ENCODE peak calls at places on chromosome 5, in five cellular contexts. A is LNCaP clone FGC; J is adrenal gland; K is PC-9; T is CD8-positive, alpha-beta T cell. Z is an unnamed sample.

GRCh38 chr5:8721536-8721935 is 824.3 kb downstream of the SEMA5A start:
- DNase-seq in K (no peak), A (no peak), T (no peak), J (no peak), Z (no peak)

GRCh38 chr5:52915176-52915875 is 73.8 kb upstream of the ITGA2 start:
- DNase-seq in J (peak), T (peak), K (peak), A (peak), Z (no peak)

GRCh38 chr5:5419291-5420210 is 2.9 kb upstream of the ICE1 start:
- DNase-seq in T (no peak), A (peak), K (peak), J (no peak), Z (no peak)

GRCh38 chr5:170377027-170377426 is 12.1 kb downstream of the KCNMB1 start:
- DNase-seq in K (no peak), T (no peak), A (no peak), J (no peak), Z (no peak)

GRCh38 chr5:36657563-36657995 is 51.2 kb downstream of the SLC1A3 start:
- DNase-seq in J (peak), K (peak), T (no peak), A (no peak), Z (no peak)

GRCh38 chr5:24535646-24536045 is 109.1 kb downstream of the CDH10 start:
- DNase-seq in J (no peak), K (no peak), T (no peak), A (no peak), Z (no peak)

GRCh38 chr5:5014836-5015235 is 125.3 kb upstream of the ADAMTS16 start:
- DNase-seq in K (no peak), J (no peak), T (no peak), A (no peak), Z (no peak)

GRCh38 chr5:67315082-67315801 is 118.6 kb upstream of the CD180 start:
- DNase-seq in T (no peak), J (peak), A (no peak), K (no peak), Z (no peak)

GRCh38 chr5:159509002-159509660 is 178.8 kb upstream of the IL12B start:
- DNase-seq in T (no peak), A (no peak), K (no peak), J (no peak), Z (no peak)

GRCh38 chr5:69007726-69008368 is 86.0 kb upstream of the SLC30A5 start:
- DNase-seq in T (peak), J (peak), K (peak), A (peak), Z (peak)

GRCh38 chr5:69006030-69006429 is 87.8 kb upstream of the SLC30A5 start:
- DNase-seq in K (no peak), J (no peak), A (no peak), T (no peak), Z (no peak)

GRCh38 chr5:69007086-69007672 is 86.6 kb upstream of the SLC30A5 start:
- DNase-seq in T (no peak), A (no peak), K (no peak), J (no peak), Z (no peak)

GRCh38 chr5:69010443-69010842 is 83.4 kb upstream of the SLC30A5 start:
- DNase-seq in J (no peak), K (no peak), T (no peak), A (no peak), Z (no peak)
- TF ChIP-seq CTCF in J (no peak), K (no peak), T (no peak), A (no peak), Z (no peak)

GRCh38 chr5:71925608-71926091 is 181.6 kb upstream of the MAP1B start:
- DNase-seq in A (peak), J (no peak), K (no peak), T (no peak), Z (no peak)

GRCh38 chr5:71924980-71925379 is 182.3 kb upstream of the MAP1B start:
- DNase-seq in J (no peak), A (peak), K (no peak), T (no peak), Z (no peak)

GRCh38 chr5:71924325-71924724 is 182.9 kb upstream of the MAP1B start:
- DNase-seq in J (no peak), T (no peak), A (no peak), K (no peak), Z (no peak)

GRCh38 chr5:71923755-71924154 is 183.5 kb upstream of the MAP1B start:
- DNase-seq in T (no peak), K (no peak), J (no peak), A (no peak), Z (no peak)

GRCh38 chr5:71922584-71923106 is 184.6 kb upstream of the MAP1B start:
- DNase-seq in K (peak), A (no peak), J (no peak), T (no peak), Z (no peak)
- TF ChIP-seq CTCF in K (no peak), A (no peak), J (no peak), T (no peak), Z (no peak)

GRCh38 chr5:157369507-157369906 is 90.5 kb upstream of the NIPAL4 start:
- DNase-seq in K (no peak), J (no peak), T (no peak), A (no peak), Z (no peak)
- TF ChIP-seq CTCF in K (no peak), J (no peak), T (no peak), A (no peak), Z (no peak)

GRCh38 chr5:155136451-155136850 is 122.9 kb downstream of the KIF4B start:
- DNase-seq in K (no peak), J (no peak), T (no peak), A (no peak), Z (no peak)
- TF ChIP-seq CTCF in K (no peak), J (no peak), T (no peak), A (no peak), Z (no peak)

GRCh38 chr5:102792705-102793104 is 37.6 kb downstream of the PAM start:
- DNase-seq in K (no peak), T (no peak), J (no peak), A (no peak), Z (no peak)
- TF ChIP-seq CTCF in K (no peak), T (no peak), J (no peak), A (peak), Z (no peak)

DNA sequence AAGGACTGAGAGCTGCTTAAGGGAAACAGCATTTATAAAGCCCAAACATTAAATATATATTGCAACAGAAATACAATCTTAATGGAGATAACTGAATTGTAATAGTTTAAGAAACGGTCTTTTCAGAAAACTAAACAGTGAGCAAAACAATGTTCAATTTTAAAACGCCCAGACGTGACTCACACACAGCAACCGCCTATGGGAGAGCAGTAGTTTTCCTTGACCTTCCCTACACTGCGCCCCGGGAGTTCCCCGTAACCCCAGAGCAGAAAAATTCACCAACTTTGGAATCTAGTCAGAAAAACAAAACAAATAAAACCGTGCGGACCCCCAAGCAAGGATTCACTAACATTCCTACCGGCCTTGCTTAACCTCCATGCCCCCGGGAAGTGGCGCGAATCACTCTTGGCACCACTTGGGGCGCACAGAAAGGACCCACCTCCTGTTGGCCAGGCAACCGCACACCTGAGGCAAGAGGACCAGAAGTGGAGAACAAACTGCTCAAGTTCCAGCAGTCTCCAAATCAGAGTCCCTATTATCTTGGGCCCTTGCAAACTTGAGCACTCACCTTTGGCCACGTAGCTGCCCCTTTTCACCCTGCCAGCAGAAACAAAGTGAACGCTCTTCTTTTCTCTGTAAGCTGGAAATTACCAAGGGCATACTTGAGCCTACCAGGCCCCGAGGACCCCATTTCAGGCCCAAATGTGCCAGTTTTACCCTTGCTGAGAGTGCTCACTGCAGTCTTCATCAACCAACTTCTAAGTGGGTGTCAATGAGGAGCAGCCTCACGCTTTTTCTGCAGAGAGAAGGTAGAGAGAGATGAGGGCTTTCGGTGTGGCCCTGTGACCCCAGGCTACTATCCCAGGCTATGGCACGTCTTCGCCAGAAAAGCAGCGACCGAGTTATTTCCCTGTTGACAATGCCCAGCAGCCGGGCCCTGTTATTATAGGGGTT is 189.7 kb downstream of the MEF2C start:
- DNase-seq in T (no peak), J (no peak), K (no peak), A (no peak), Z (no peak)
- TF ChIP-seq CTCF in T (no peak), J (no peak), K (no peak), A (no peak), Z (no peak)